ENCODE peak calls at places on chromosomes 4 and X, in nine cellular contexts. F, T, B, P, U, V, Y, X and G are unnamed samples.
A peak's percentile ranks its signal among the peaks of the same experiment; 100 is the strongest.

GRCh38 chrX:121570072-121570841 is 522.8 kb downstream of the GLUD2 start:
- DNase-seq in T (no peak), X (no peak), F (no peak), B (no peak), V (no peak), P (no peak), U (no peak), Y (no peak), G (no peak)

GRCh38 chr4:76326515-76326914 is 20.0 kb downstream of the STBD1 start:
- DNase-seq in P (no peak), Y (no peak), T (no peak), X (no peak), U (no peak), B (no peak), F (no peak), V (no peak), G (no peak)

GRCh38 chrX:32183066-32183465 is 1028.3 kb downstream of the DMD start:
- DNase-seq in F (no peak), B (no peak), V (no peak), P (no peak), T (no peak), U (no peak), Y (no peak), X (no peak), G (no peak)

GRCh38 chr4:6427439-6428090 is 44.8 kb downstream of the PPP2R2C start:
- DNase-seq in B (no peak), P (no peak), V (no peak), U (no peak), F (no peak), X (no peak), Y (peak; percentile 11), T (no peak), G (no peak)

GRCh38 chr4:184899261-184900134 is 73.7 kb upstream of the ACSL1 start:
- DNase-seq in P (no peak), F (no peak), T (no peak), X (no peak), Y (no peak), V (no peak), B (no peak), U (no peak), G (no peak)

GRCh38 chr4:188110036-188110435 is 633 bp upstream of the TRIML2 start:
- DNase-seq in B (no peak), F (no peak), T (no peak), X (no peak), V (no peak), P (no peak), Y (no peak), U (no peak), G (no peak)

GRCh38 chrX:78957768-78958130 is 12.6 kb downstream of the P2RY10 start:
- DNase-seq in X (no peak), T (no peak), F (no peak), Y (no peak), P (peak; percentile 4), V (no peak), U (no peak), B (no peak), G (no peak)

GRCh38 chr4:147482281-147482680 is 1.4 kb downstream of the EDNRA start:
- DNase-seq in V (no peak), Y (no peak), T (no peak), B (no peak), U (no peak), X (no peak), P (no peak), F (no peak), G (no peak)

GRCh38 chrX:154333837-154334271 is 38.3 kb downstream of the TKTL1 start:
- DNase-seq in P (peak; percentile 54), Y (no peak), B (no peak), X (no peak), V (no peak), T (no peak), U (no peak), F (no peak), G (no peak)

GRCh38 chrX:129876734-129877395 is 29.1 kb upstream of the UTP14A start:
- DNase-seq in P (no peak), U (peak; percentile 80), B (no peak), V (no peak), T (no peak), Y (no peak), F (no peak), X (no peak), G (no peak)

GRCh38 chr4:139207247-139207646 is 30.2 kb upstream of the ELF2 start:
- DNase-seq in U (no peak), T (no peak), Y (no peak), X (no peak), B (no peak), F (no peak), V (no peak), P (peak; percentile 24), G (no peak)

GRCh38 chr4:107710493-107711459 is 9.3 kb downstream of the PAPSS1 start:
- DNase-seq in V (no peak), U (no peak), B (no peak), Y (no peak), X (no peak), P (no peak), T (no peak), F (no peak), G (no peak)

GRCh38 chr4:73341454-73341853 is 62.6 kb upstream of the ALB start:
- DNase-seq in P (peak; percentile 25), T (no peak), U (peak; percentile 66), B (no peak), Y (peak; percentile 63), V (peak; percentile 20), F (no peak), X (no peak), G (no peak)

GRCh38 chr4:138522366-138522765 is 280.2 kb upstream of the SLC7A11 start:
- DNase-seq in B (no peak), V (no peak), P (peak; percentile 10), X (no peak), U (no peak), Y (no peak), F (no peak), T (no peak), G (no peak)

GRCh38 chrX:11968470-11968869 is 169.8 kb upstream of the FRMPD4 start:
- DNase-seq in B (no peak), T (no peak), X (no peak), P (no peak), Y (no peak), F (no peak), V (no peak), U (peak; percentile 6), G (no peak)

GRCh38 chr4:2811830-2812599 is 19.1 kb downstream of the SH3BP2 start:
- DNase-seq in T (peak; percentile 81), U (no peak), B (peak; percentile 61), P (peak; percentile 78), F (no peak), X (peak; percentile 37), Y (no peak), V (no peak), G (peak; percentile 51)

GRCh38 chr4:66568001-66568400 is 897.7 kb upstream of the EPHA5 start:
- DNase-seq in P (no peak), Y (no peak), B (no peak), U (no peak), V (no peak), X (no peak), F (no peak), T (no peak), G (no peak)

GRCh38 chr4:97003715-97004114 is 1139.6 kb downstream of the STPG2 start:
- DNase-seq in Y (no peak), F (no peak), B (no peak), V (no peak), T (no peak), X (no peak), U (no peak), P (no peak), G (no peak)

GRCh38 chrX:30858098-30858497 is 31.0 kb downstream of the TAB3 start:
- DNase-seq in V (no peak), Y (no peak), T (no peak), U (no peak), P (no peak), F (no peak), X (no peak), B (no peak), G (no peak)

GRCh38 chr4:171170671-171171070 is 642.5 kb upstream of the GALNTL6 start:
- DNase-seq in P (no peak), F (no peak), X (no peak), Y (no peak), U (no peak), V (no peak), B (no peak), T (no peak), G (no peak)

GRCh38 chrX:6849711-6850415 is 297.6 kb upstream of the STS start:
- DNase-seq in X (no peak), F (no peak), V (no peak), T (no peak), U (no peak), Y (no peak), P (no peak), B (no peak), G (no peak)

GRCh38 chr4:140229881-140230280 is 75.9 kb upstream of the MAML3 start:
- DNase-seq in Y (no peak), X (no peak), P (no peak), U (no peak), B (no peak), T (no peak), F (no peak), V (no peak), G (no peak)